ENCODE peak calls at places on chromosomes 2 and 18, in five cellular contexts. One of them, this sample, is unnamed. For H3K9me3, the result is how much of the 10 kb centered on the place peaks cover.

GRCh38 chr2:96870631-96871255 is 863 bp upstream of the SEMA4C start:
- DNase-seq in astrocyte: peak
- DNase-seq in A549: peak
- DNase-seq in CD8-positive, alpha-beta T cell: peak
- DNase-seq in H9: no peak
- DNase-seq in this sample: peak

GRCh38 chr2:157875720-157876065 is 437 bp downstream of the ACVR1 start:
- DNase-seq in H9: no peak
- DNase-seq in CD8-positive, alpha-beta T cell: peak
- DNase-seq in A549: no peak
- DNase-seq in astrocyte: no peak
- DNase-seq in this sample: peak

GRCh38 chr18:55983433-55983832 is 395.4 kb upstream of the TCF4 start:
- DNase-seq in astrocyte: peak
- DNase-seq in A549: no peak
- DNase-seq in H9: no peak
- DNase-seq in CD8-positive, alpha-beta T cell: no peak
- DNase-seq in this sample: no peak

GRCh38 chr2:216222650-216223352 is 113.7 kb downstream of the XRCC5 start:
- DNase-seq in H9: peak
- DNase-seq in CD8-positive, alpha-beta T cell: no peak
- DNase-seq in A549: peak
- DNase-seq in astrocyte: peak
- DNase-seq in this sample: no peak

GRCh38 chr2:122960727-122961641 is 1064.1 kb upstream of the CNTNAP5 start:
- DNase-seq in CD8-positive, alpha-beta T cell: no peak
- DNase-seq in H9: no peak
- DNase-seq in astrocyte: peak
- DNase-seq in A549: peak
- DNase-seq in this sample: no peak

GRCh38 chr18:2147866-2148265 is 423.4 kb downstream of the METTL4 start:
- DNase-seq in A549: no peak
- DNase-seq in CD8-positive, alpha-beta T cell: no peak
- DNase-seq in H9: no peak
- DNase-seq in astrocyte: peak
- DNase-seq in this sample: no peak

GRCh38 chr2:62724106-62724505 is 18.6 kb downstream of the EHBP1 start:
- DNase-seq in H9: no peak
- DNase-seq in astrocyte: no peak
- DNase-seq in CD8-positive, alpha-beta T cell: no peak
- DNase-seq in A549: no peak
- DNase-seq in this sample: no peak

GRCh38 chr2:70523672-70523995 is 30.0 kb downstream of the TGFA start:
- DNase-seq in CD8-positive, alpha-beta T cell: no peak
- DNase-seq in H9: no peak
- DNase-seq in A549: no peak
- DNase-seq in astrocyte: no peak
- DNase-seq in this sample: no peak

GRCh38 chr18:34696681-34697080 is 13.4 kb upstream of the DTNA start:
- DNase-seq in CD8-positive, alpha-beta T cell: no peak
- DNase-seq in A549: no peak
- DNase-seq in astrocyte: no peak
- DNase-seq in H9: no peak
- DNase-seq in this sample: no peak

GRCh38 chr2:135227386-135227785 is 175.3 kb downstream of the RAB3GAP1 start:
- DNase-seq in astrocyte: peak
- DNase-seq in CD8-positive, alpha-beta T cell: no peak
- DNase-seq in A549: no peak
- DNase-seq in H9: no peak
- DNase-seq in this sample: no peak

GRCh38 chr18:63199743-63200241 is 119.8 kb downstream of the BCL2 start:
- DNase-seq in astrocyte: no peak
- DNase-seq in H9: no peak
- DNase-seq in A549: no peak
- DNase-seq in CD8-positive, alpha-beta T cell: peak
- DNase-seq in this sample: no peak

GRCh38 chr18:8607776-8608682 is 1.2 kb upstream of the RAB12 start:
- DNase-seq in H9: no peak
- DNase-seq in CD8-positive, alpha-beta T cell: no peak
- DNase-seq in A549: no peak
- DNase-seq in astrocyte: no peak
- DNase-seq in this sample: no peak

GRCh38 chr2:42031281-42031680 is 16.5 kb upstream of the PKDCC start:
- DNase-seq in astrocyte: no peak
- DNase-seq in A549: no peak
- DNase-seq in H9: no peak
- DNase-seq in CD8-positive, alpha-beta T cell: no peak
- DNase-seq in this sample: no peak

GRCh38 chr2:79723830-79724229 is 211.0 kb downstream of the CTNNA2 start:
- DNase-seq in A549: peak
- DNase-seq in astrocyte: peak
- DNase-seq in CD8-positive, alpha-beta T cell: no peak
- DNase-seq in H9: no peak
- DNase-seq in this sample: no peak

GRCh38 chr2:137946227-137946626 is 18.0 kb upstream of the HNMT start:
- DNase-seq in CD8-positive, alpha-beta T cell: no peak
- DNase-seq in A549: no peak
- DNase-seq in H9: no peak
- DNase-seq in astrocyte: no peak
- DNase-seq in this sample: no peak

GRCh38 chr2:11988691-11989465 is 242.4 kb downstream of the LPIN1 start:
- DNase-seq in A549: no peak
- DNase-seq in astrocyte: no peak
- DNase-seq in CD8-positive, alpha-beta T cell: no peak
- DNase-seq in H9: no peak
- DNase-seq in this sample: no peak

GRCh38 chr2:178157574-178157973 is 36.7 kb upstream of the OSBPL6 start:
- DNase-seq in A549: no peak
- DNase-seq in astrocyte: no peak
- DNase-seq in CD8-positive, alpha-beta T cell: no peak
- DNase-seq in H9: no peak
- DNase-seq in this sample: no peak

GRCh38 chr2:56656826-56657225 is 473.0 kb downstream of the CCDC85A start:
- DNase-seq in A549: no peak
- DNase-seq in CD8-positive, alpha-beta T cell: no peak
- DNase-seq in astrocyte: no peak
- DNase-seq in H9: no peak
- DNase-seq in this sample: no peak

GRCh38 chr2:180979086-180979934 is 1.1 kb upstream of the UBE2E3 start:
- DNase-seq in H9: no peak
- DNase-seq in CD8-positive, alpha-beta T cell: no peak
- DNase-seq in A549: no peak
- DNase-seq in astrocyte: peak
- DNase-seq in this sample: no peak

GRCh38 chr2:39541011-39541930 is 104.2 kb upstream of the MAP4K3 start:
- DNase-seq in astrocyte: no peak
- DNase-seq in CD8-positive, alpha-beta T cell: no peak
- DNase-seq in A549: no peak
- DNase-seq in H9: no peak
- DNase-seq in this sample: no peak

GRCh38 chr2:11514904-11515303 is 18.9 kb upstream of the GREB1 start:
- DNase-seq in astrocyte: no peak
- DNase-seq in A549: no peak
- DNase-seq in CD8-positive, alpha-beta T cell: no peak
- DNase-seq in H9: no peak
- DNase-seq in this sample: no peak

GRCh38 chr18:32868424-32868823 is 95.6 kb upstream of the KLHL14 start:
- DNase-seq in A549: no peak
- DNase-seq in H9: no peak
- DNase-seq in astrocyte: no peak
- DNase-seq in CD8-positive, alpha-beta T cell: no peak
- DNase-seq in this sample: no peak

GRCh38 chr18:55706893-55707292 is 118.9 kb upstream of the TCF4 start:
- DNase-seq in CD8-positive, alpha-beta T cell: no peak
- DNase-seq in astrocyte: peak
- DNase-seq in H9: no peak
- DNase-seq in A549: no peak
- DNase-seq in this sample: no peak

GRCh38 chr2:241308832-241309500 is 6.5 kb downstream of the HDLBP start:
- DNase-seq in astrocyte: no peak
- DNase-seq in H9: no peak
- DNase-seq in A549: no peak
- DNase-seq in CD8-positive, alpha-beta T cell: no peak
- DNase-seq in this sample: no peak

GRCh38 chr2:37464064-37464463 is 119.6 kb downstream of the QPCT start:
- DNase-seq in A549: no peak
- DNase-seq in CD8-positive, alpha-beta T cell: no peak
- DNase-seq in H9: no peak
- DNase-seq in astrocyte: peak
- DNase-seq in this sample: no peak

GRCh38 chr2:132392211-132392610 is 24.4 kb upstream of the GPR39 start:
- DNase-seq in H9: peak
- DNase-seq in CD8-positive, alpha-beta T cell: no peak
- DNase-seq in A549: no peak
- DNase-seq in astrocyte: no peak
- DNase-seq in this sample: no peak

GRCh38 chr2:9445089-9445488 is 21.6 kb downstream of the CPSF3 start:
- DNase-seq in A549: no peak
- DNase-seq in CD8-positive, alpha-beta T cell: no peak
- DNase-seq in astrocyte: no peak
- DNase-seq in H9: no peak
- DNase-seq in this sample: no peak

GRCh38 chr2:147026664-147027278 is 818.1 kb upstream of the ACVR2A start:
- DNase-seq in A549: no peak
- DNase-seq in astrocyte: peak
- DNase-seq in CD8-positive, alpha-beta T cell: no peak
- DNase-seq in H9: no peak
- DNase-seq in this sample: no peak

GRCh38 chr18:3885209-3885792 is 435.3 kb downstream of the TGIF1 start:
- DNase-seq in CD8-positive, alpha-beta T cell: no peak
- DNase-seq in A549: peak
- DNase-seq in H9: no peak
- DNase-seq in astrocyte: no peak
- DNase-seq in this sample: no peak

DNA sequence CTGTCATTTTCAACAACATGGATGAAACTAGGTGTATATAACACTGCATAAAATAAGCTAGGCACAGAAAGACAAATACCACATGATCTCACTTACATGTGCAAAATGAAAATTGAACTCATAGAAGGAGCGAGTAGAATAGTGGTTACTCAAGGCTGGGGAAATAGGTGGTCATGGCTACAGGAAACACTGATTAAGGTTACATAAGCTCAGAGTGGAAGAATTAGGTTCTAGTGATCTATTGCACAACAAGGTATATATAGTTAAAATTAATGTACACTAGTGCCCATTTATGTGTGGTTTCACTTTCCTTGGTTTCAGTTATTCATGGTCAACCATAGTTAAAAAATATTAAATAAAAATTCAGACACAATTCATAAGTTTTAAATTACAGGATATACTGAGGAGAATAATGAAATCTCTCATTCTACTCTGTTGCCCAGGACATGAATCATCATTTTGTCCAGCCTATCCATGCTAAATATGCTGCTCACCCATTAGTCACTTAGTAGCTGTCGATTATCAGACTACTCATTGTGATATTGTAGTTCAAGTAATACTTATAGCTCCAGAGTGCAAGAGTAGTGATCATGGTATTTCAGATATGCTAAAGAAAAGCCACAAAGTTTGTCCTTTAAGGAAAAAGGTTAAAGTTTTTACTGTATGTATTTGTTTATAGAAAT is 1530.9 kb upstream of the LRRTM1 start:
- DNase-seq in astrocyte: peak
- DNase-seq in CD8-positive, alpha-beta T cell: no peak
- DNase-seq in H9: no peak
- DNase-seq in A549: no peak
- DNase-seq in this sample: no peak
- H3K9me3 ChIP-seq in astrocyte: under half
- H3K9me3 ChIP-seq in CD8-positive, alpha-beta T cell: under half
- H3K9me3 ChIP-seq in H9: under half
- H3K9me3 ChIP-seq in A549: under half
- H3K9me3 ChIP-seq in this sample: under half

DNA sequence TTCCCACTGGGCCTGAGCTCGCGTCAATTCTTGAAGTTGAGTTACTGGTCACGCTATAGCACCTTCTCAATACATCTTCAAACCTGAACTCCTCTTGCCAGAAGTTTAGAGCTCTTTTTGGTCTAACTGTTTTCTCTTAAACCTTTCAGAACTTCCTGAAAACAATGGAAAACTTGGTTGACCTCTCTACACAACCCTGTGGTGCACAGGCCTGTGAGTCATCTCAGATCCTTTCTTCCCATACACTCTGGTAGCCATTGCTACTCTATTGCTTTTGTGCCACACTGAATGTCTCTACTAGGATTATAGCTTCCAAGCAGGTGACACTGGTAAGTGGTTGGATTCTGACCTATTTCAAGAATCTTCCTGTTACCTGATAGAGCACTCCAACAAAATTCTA is 321.5 kb upstream of the FSIP2 start:
- DNase-seq in CD8-positive, alpha-beta T cell: no peak
- DNase-seq in H9: no peak
- DNase-seq in astrocyte: peak
- DNase-seq in A549: no peak
- DNase-seq in this sample: no peak
- H3K9me3 ChIP-seq in CD8-positive, alpha-beta T cell: under half
- H3K9me3 ChIP-seq in H9: under half
- H3K9me3 ChIP-seq in astrocyte: under half
- H3K9me3 ChIP-seq in A549: under half
- H3K9me3 ChIP-seq in this sample: under half

DNA sequence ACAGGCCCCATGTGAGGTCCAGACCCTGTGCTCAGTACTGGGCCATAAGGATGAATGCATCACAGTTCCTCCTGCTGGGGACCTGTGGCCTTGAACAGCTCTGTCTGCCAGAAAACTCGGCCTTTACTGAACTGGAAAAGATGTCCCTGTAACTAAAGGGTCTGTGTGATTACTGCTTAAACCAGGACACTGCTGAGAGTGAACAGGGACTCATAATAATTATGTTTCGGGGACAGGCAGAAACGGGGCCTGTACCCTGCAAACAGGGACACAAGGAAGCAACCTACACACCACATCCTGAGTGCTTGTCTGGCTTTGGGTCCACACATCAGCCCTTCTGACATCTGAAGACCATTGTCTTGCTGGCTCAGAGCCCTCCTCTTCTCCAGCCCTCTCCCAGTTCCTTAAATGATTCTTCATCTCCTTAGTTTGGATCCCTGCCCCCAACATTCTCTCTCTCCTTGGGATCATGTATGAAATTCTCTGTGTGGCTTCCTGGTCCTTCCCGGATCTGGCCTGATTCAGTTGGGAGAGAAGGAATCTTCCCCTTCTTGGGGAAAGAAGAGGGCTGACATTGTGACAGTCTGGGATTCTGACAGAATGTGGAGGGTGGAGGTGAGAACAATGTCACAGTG is 248.0 kb downstream of the MYCN start:
- DNase-seq in A549: no peak
- DNase-seq in CD8-positive, alpha-beta T cell: no peak
- DNase-seq in H9: no peak
- DNase-seq in astrocyte: no peak
- DNase-seq in this sample: no peak
- H3K9me3 ChIP-seq in A549: under half
- H3K9me3 ChIP-seq in CD8-positive, alpha-beta T cell: under half
- H3K9me3 ChIP-seq in H9: under half
- H3K9me3 ChIP-seq in astrocyte: under half
- H3K9me3 ChIP-seq in this sample: under half

DNA sequence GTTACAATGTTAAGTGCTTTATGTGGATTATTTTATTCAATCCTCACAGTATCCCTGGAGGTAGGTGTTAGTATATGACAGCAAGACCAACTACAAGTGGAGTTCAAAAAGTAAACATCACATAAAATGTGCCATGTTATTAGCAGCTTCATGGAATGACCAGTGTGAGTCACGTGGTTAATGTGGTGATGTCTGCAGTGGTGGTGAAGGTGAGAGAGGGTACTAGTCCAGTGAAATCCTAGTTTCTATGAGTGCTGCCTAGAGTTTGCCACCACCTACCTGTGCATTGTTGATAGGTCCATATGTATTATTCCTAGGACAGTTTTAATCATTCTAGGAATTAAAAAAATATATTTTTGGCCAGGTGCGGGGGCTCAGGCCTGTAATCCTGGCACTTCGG is 865.2 kb upstream of the DDX18 start:
- DNase-seq in H9: no peak
- DNase-seq in A549: no peak
- DNase-seq in CD8-positive, alpha-beta T cell: no peak
- DNase-seq in astrocyte: no peak
- DNase-seq in this sample: no peak
- H3K9me3 ChIP-seq in H9: under half
- H3K9me3 ChIP-seq in A549: under half
- H3K9me3 ChIP-seq in CD8-positive, alpha-beta T cell: under half
- H3K9me3 ChIP-seq in astrocyte: under half
- H3K9me3 ChIP-seq in this sample: under half

This sample was measured in T-helper 17 cell.